ENCODE peak calls at places on chromosomes 6 and 20, in five cellular contexts. I is spleen, Z is NCI-H1105 treated with DMSO at 0.1 percent for 48 hours, U is T follicular helper cell, O is mammary epithelial cell. T is an unnamed sample.

GRCh38 chr20:47576516-47577033 is 74.9 kb downstream of the NCOA3 start:
- DNase-seq in I (no peak), Z (peak; percentile 56), U (no peak), O (peak; percentile 78), T (peak; percentile 5)

GRCh38 chr6:82084324-82084920 is 163.1 kb downstream of the IBTK start:
- DNase-seq in I (no peak), Z (no peak), U (no peak), O (no peak), T (no peak)

GRCh38 chr6:90008908-90009501 is 114.7 kb downstream of the GJA10 start:
- DNase-seq in I (no peak), Z (no peak), U (no peak), O (peak; percentile 38), T (no peak)

GRCh38 chr6:299050-299980 is 7.0 kb downstream of the DUSP22 start:
- DNase-seq in I (no peak), Z (no peak), U (no peak), O (no peak), T (no peak)

GRCh38 chr6:18488004-18488403 is 100.9 kb downstream of the RNF144B start:
- DNase-seq in I (no peak), Z (no peak), U (no peak), O (peak; percentile 82), T (no peak)

GRCh38 chr6:162173448-162173847 is 554.1 kb downstream of the PRKN start:
- DNase-seq in I (no peak), Z (no peak), U (no peak), O (no peak), T (no peak)

GRCh38 chr6:168131464-168132415 is 52.7 kb upstream of the FRMD1 start:
- DNase-seq in I (no peak), Z (no peak), U (no peak), O (no peak), T (no peak)

GRCh38 chr6:163716690-163717089 is 302.2 kb downstream of the QKI start:
- DNase-seq in I (peak; percentile 88), Z (no peak), U (no peak), O (no peak), T (no peak)

GRCh38 chr6:161215193-161215592 is 58.7 kb downstream of the AGPAT4 start:
- DNase-seq in I (no peak), Z (no peak), U (no peak), O (peak; percentile 44), T (no peak)

GRCh38 chr6:42819803-42820508 is 38.1 kb downstream of the BICRAL start:
- DNase-seq in I (no peak), Z (peak; percentile 16), U (no peak), O (no peak), T (peak; percentile 57)

GRCh38 chr20:6299451-6299850 is 176.6 kb upstream of the FERMT1 start:
- DNase-seq in I (no peak), Z (no peak), U (no peak), O (no peak), T (no peak)

GRCh38 chr20:23132293-23132929 is 46.3 kb upstream of the CD93 start:
- DNase-seq in I (no peak), Z (no peak), U (no peak), O (no peak), T (no peak)

GRCh38 chr6:35185302-35185681 is 28.5 kb upstream of the SCUBE3 start:
- DNase-seq in I (no peak), Z (no peak), U (no peak), O (no peak), T (no peak)

GRCh38 chr20:46814366-46815232 is 80.0 kb upstream of the EYA2 start:
- DNase-seq in I (no peak), Z (peak; percentile 92), U (no peak), O (peak; percentile 83), T (no peak)

GRCh38 chr6:41718828-41719227 is 16.6 kb downstream of the TFEB start:
- DNase-seq in I (no peak), Z (no peak), U (no peak), O (peak; percentile 32), T (no peak)

GRCh38 chr20:47274449-47275108 is 81.9 kb downstream of the ZMYND8 start:
- DNase-seq in I (no peak), Z (no peak), U (no peak), O (peak; percentile 94), T (no peak)

GRCh38 chr6:36463686-36464085 is 20.9 kb downstream of the KCTD20 start:
- DNase-seq in I (no peak), Z (no peak), U (no peak), O (no peak), T (no peak)

GRCh38 chr6:28940859-28941680 is 17.3 kb upstream of the TRIM27 start:
- DNase-seq in I (no peak), Z (peak; percentile 87), U (peak; percentile 58), O (peak; percentile 86), T (peak; percentile 90)

GRCh38 chr6:129686941-129687627 is 22.9 kb downstream of the ARHGAP18 start:
- DNase-seq in I (no peak), Z (no peak), U (no peak), O (peak; percentile 93), T (peak; percentile 70)

GRCh38 chr6:106370639-106371038 is 10.1 kb downstream of the CRYBG1 start:
- DNase-seq in I (no peak), Z (no peak), U (no peak), O (peak; percentile 92), T (no peak)

GRCh38 chr6:53119349-53119748 is 29.3 kb downstream of the GCM1 start:
- DNase-seq in I (no peak), Z (no peak), U (no peak), O (no peak), T (no peak)

GRCh38 chr20:64129146-64129782 is 21.9 kb upstream of the NPBWR2 start:
- DNase-seq in I (peak; percentile 39), Z (no peak), U (no peak), O (no peak), T (no peak)

GRCh38 chr6:141421378-141421777 is 711.3 kb upstream of the GJE1 start:
- DNase-seq in I (no peak), Z (no peak), U (no peak), O (peak; percentile 80), T (no peak)

GRCh38 chr6:75855047-75855446 is 106.0 kb downstream of the MYO6 start:
- DNase-seq in I (no peak), Z (peak; percentile 22), U (no peak), O (peak; percentile 20), T (no peak)

GRCh38 chr20:31719644-31720485 is 2.8 kb downstream of the BCL2L1 start:
- DNase-seq in I (no peak), Z (no peak), U (no peak), O (no peak), T (no peak)

GRCh38 chr6:42368156-42368555 is 83.6 kb downstream of the TRERF1 start:
- DNase-seq in I (no peak), Z (no peak), U (peak; percentile 18), O (no peak), T (no peak)

GRCh38 chr6:144912474-144912873 is 627.3 kb downstream of the UTRN start:
- DNase-seq in I (no peak), Z (no peak), U (no peak), O (peak; percentile 44), T (peak; percentile 17)

GRCh38 chr6:42404494-42404893 is 47.2 kb downstream of the TRERF1 start:
- DNase-seq in I (no peak), Z (no peak), U (no peak), O (peak; percentile 72), T (peak; percentile 26)

GRCh38 chr6:24779416-24779815 is 4.7 kb downstream of the GMNN start:
- DNase-seq in I (no peak), Z (no peak), U (no peak), O (no peak), T (no peak)

GRCh38 chr6:137811121-137811911 is 55.7 kb upstream of the TNFAIP3 start:
- DNase-seq in I (peak; percentile 93), Z (no peak), U (peak; percentile 68), O (peak; percentile 93), T (peak; percentile 77)

GRCh38 chr6:158222066-158222465 is 53.9 kb downstream of the GTF2H5 start:
- DNase-seq in I (no peak), Z (peak; percentile 19), U (no peak), O (no peak), T (no peak)

GRCh38 chr6:85865665-85866372 is 223.1 kb upstream of the SYNCRIP start:
- DNase-seq in I (no peak), Z (peak; percentile 47), U (no peak), O (peak; percentile 48), T (no peak)